ENCODE peak calls at places on chromosomes 16 and 17, in five cellular contexts. E, K, D, X and S are unnamed samples.

GRCh38 chr17:39981207-39982068 is 831 bp downstream of the PSMD3 start:
- DNase-seq in E (no peak), K (no peak), D (no peak), X (no peak), S (no peak)

GRCh38 chr17:35612924-35613521 is 25.9 kb downstream of the AP2B1 start:
- DNase-seq in E (no peak), K (peak; percentile 23), D (peak; percentile 59), X (peak; percentile 15), S (no peak)

GRCh38 chr17:1186923-1187771 is 7.4 kb upstream of the ABR start:
- DNase-seq in E (peak; percentile 66), K (peak; percentile 66), D (peak; percentile 80), X (peak; percentile 53), S (no peak)

GRCh38 chr17:71760062-71760720 is 360.6 kb upstream of the SOX9 start:
- DNase-seq in E (no peak), K (no peak), D (peak; percentile 22), X (no peak), S (no peak)

GRCh38 chr17:49707246-49707607 is 537 bp downstream of the SLC35B1 start:
- DNase-seq in E (no peak), K (peak; percentile 29), D (peak; percentile 14), X (no peak), S (no peak)

GRCh38 chr17:75557075-75557851 is 30.3 kb upstream of the MYO15B start:
- DNase-seq in E (no peak), K (no peak), D (peak; percentile 15), X (no peak), S (no peak)

GRCh38 chr16:69830146-69830533 is 68.0 kb downstream of the WWP2 start:
- DNase-seq in E (no peak), K (no peak), D (no peak), X (no peak), S (no peak)

GRCh38 chr16:15907863-15908478 is 19.6 kb upstream of the CEP20 start:
- DNase-seq in E (no peak), K (peak; percentile 6), D (peak; percentile 45), X (no peak), S (no peak)